ENCODE peak calls at places on chromosomes 4 and X, in nine cellular contexts. A is psoas muscle, G is pancreas, P is endothelial cell, T is uterus, I is esophagus squamous epithelium, W is HCT116, B is suprapubic skin, N is lower lobe of right lung. C is an unnamed sample.
A peak's percentile ranks its signal among the peaks of the same experiment; 100 is the strongest.

GRCh38 chr4:153684182-153685073 is at the start of gene TLR2:
- DNase-seq in A (peak; percentile 61), G (peak; percentile 68), P (peak; percentile 47), T (peak; percentile 40), I (peak; percentile 9), W (no peak), B (peak; percentile 90), N (peak; percentile 93), C (no peak)

GRCh38 chr4:181582595-181582994 is 660.6 kb upstream of the TENM3 start:
- DNase-seq in A (no peak), G (no peak), P (no peak), T (no peak), I (no peak), W (no peak), B (no peak), N (no peak), C (no peak)

GRCh38 chr4:20528508-20528907 is 171.8 kb upstream of the PACRGL start:
- DNase-seq in A (no peak), G (no peak), P (no peak), T (no peak), I (no peak), W (no peak), B (no peak), N (no peak), C (no peak)

GRCh38 chr4:83207497-83208105 is 77.0 kb downstream of the COQ2 start:
- DNase-seq in A (no peak), G (no peak), P (no peak), T (no peak), I (no peak), W (peak; percentile 83), B (no peak), N (no peak), C (peak; percentile 62)

GRCh38 chr4:185880571-185880970 is 68.6 kb upstream of the SORBS2 start:
- DNase-seq in A (no peak), G (no peak), P (no peak), T (no peak), I (no peak), W (no peak), B (no peak), N (no peak), C (no peak)

GRCh38 chr4:16993966-16994840 is 95.8 kb upstream of the LDB2 start:
- DNase-seq in A (no peak), G (no peak), P (no peak), T (no peak), I (no peak), W (no peak), B (no peak), N (no peak), C (no peak)

GRCh38 chr4:1177274-1178141 is 5.1 kb upstream of the SPON2 start:
- DNase-seq in A (no peak), G (no peak), P (no peak), T (peak; percentile 16), I (no peak), W (no peak), B (no peak), N (no peak), C (no peak)

GRCh38 chr4:76806757-76807156 is 91.2 kb downstream of the SOWAHB start:
- DNase-seq in A (no peak), G (no peak), P (no peak), T (no peak), I (no peak), W (no peak), B (no peak), N (no peak), C (no peak)

GRCh38 chr4:8398347-8398746 is 42.2 kb downstream of the ACOX3 start:
- DNase-seq in A (no peak), G (no peak), P (no peak), T (no peak), I (no peak), W (no peak), B (no peak), N (peak; percentile 7), C (no peak)

GRCh38 chr4:8400641-8401325 is 39.7 kb downstream of the ACOX3 start:
- DNase-seq in A (no peak), G (no peak), P (no peak), T (no peak), I (no peak), W (no peak), B (peak; percentile 77), N (peak; percentile 14), C (no peak)

GRCh38 chr4:8396762-8397406 is 43.6 kb downstream of the ACOX3 start:
- DNase-seq in A (no peak), G (no peak), P (no peak), T (no peak), I (no peak), W (no peak), B (no peak), N (no peak), C (no peak)

GRCh38 chr4:8401665-8402064 is 38.9 kb downstream of the ACOX3 start:
- DNase-seq in A (no peak), G (no peak), P (no peak), T (no peak), I (no peak), W (no peak), B (no peak), N (peak; percentile 39), C (no peak)

DNA sequence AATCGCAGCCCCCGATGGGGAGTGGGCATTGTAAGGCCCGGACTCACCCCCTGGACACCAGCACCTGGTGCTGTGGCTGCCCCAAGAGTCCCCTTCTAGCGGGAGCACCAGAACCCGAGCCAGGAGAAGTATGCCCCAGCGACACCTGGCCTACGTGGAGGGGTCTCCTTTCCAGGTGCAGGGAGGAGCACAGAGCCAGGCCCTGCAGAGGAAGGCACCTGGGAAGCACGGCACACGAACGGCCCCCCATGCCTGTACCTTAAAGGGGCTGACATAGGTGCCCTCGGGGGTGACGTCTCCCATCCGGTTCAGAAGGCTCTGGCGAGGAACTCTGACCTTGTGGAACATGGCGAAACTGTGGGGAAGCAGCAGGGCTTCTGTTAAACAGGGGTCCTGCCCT is 41.2 kb downstream of the ACOX3 start:
- DNase-seq in A (no peak), G (no peak), P (no peak), T (no peak), I (no peak), W (no peak), B (no peak), N (peak; percentile 21), C (no peak)
- TF ChIP-seq CTCF in A (no peak), G (no peak), P (no peak), T (no peak), I (no peak), W (no peak), B (no peak), N (no peak), C (no peak)

GRCh38 chr4:73257242-73257994 is 1.2 kb downstream of the ANKRD17 start:
- DNase-seq in A (peak; percentile 70), G (peak; percentile 78), P (peak; percentile 65), T (peak; percentile 64), I (peak; percentile 16), W (peak; percentile 70), B (peak; percentile 83), N (peak; percentile 69), C (peak; percentile 63)

GRCh38 chr4:73257995-73258667 is 467 bp downstream of the ANKRD17 start:
- DNase-seq in A (no peak), G (no peak), P (no peak), T (peak; percentile 31), I (no peak), W (no peak), B (no peak), N (no peak), C (no peak)

GRCh38 chr4:73259552-73260140 is 1.0 kb upstream of the ANKRD17 start:
- DNase-seq in A (no peak), G (no peak), P (no peak), T (no peak), I (no peak), W (no peak), B (no peak), N (no peak), C (no peak)

DNA sequence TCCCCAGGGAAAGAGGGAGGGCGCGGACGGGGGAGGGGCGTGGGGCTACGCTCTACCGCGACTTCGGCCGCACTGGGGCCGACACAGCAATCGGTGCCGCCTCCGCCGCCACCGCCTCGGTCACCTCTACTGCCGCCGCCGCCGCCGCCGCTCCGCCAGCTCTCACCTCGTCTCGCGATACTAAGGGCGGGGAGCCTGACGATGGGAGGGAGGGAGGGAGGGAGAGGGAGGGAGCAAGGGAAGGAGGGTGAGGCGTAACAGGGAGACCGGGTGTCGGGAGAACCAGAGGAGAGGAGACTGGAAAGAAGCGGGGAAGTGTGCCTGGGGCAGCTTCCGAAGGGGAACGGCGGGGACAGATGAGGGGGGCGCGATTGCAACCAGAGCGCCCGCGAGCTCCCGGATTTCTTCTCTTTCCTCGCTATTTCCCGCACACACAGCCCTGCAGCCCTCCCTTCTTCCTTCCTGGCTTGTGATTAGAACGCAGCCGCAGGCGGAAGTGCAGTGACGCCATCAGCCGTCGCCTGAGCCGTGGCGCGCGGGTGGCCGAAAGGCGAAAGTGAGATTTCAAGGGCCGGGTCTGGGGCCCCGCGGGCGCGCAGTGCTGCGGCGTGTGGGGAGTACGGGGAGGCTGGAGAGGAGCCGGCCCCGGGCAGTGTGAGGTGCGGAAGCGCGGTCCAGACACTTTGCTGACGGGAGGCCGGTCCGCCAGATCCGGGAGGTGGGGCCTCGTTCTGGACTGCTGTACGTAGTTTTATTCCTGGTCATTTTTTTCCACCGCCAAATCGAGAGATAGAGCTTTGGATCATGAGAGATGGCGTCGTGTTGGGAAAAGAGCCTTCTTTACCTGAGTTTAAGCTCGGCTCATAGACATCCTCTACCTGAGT is at the start of gene ANKRD17:
- DNase-seq in A (peak; percentile 94), G (peak; percentile 91), P (peak; percentile 95), T (peak; percentile 91), I (peak; percentile 65), W (peak; percentile 82), B (peak; percentile 96), N (peak; percentile 97), C (peak; percentile 66)
- TF ChIP-seq CTCF in A (no peak), G (no peak), P (no peak), T (peak; percentile 31), I (peak; percentile 57), W (no peak), B (peak; percentile 25), N (peak; percentile 30), C (no peak)

GRCh38 chrX:101263766-101264165 is 27.4 kb downstream of the TAF7L start:
- DNase-seq in A (no peak), G (no peak), P (no peak), T (no peak), I (no peak), W (no peak), B (no peak), N (no peak), C (no peak)

GRCh38 chrX:101262590-101262989 is 28.5 kb downstream of the TAF7L start:
- DNase-seq in A (no peak), G (no peak), P (no peak), T (no peak), I (no peak), W (no peak), B (no peak), N (no peak), C (no peak)

GRCh38 chrX:101257448-101258259 is 33.5 kb downstream of the TAF7L start:
- DNase-seq in A (no peak), G (no peak), P (no peak), T (no peak), I (no peak), W (no peak), B (no peak), N (no peak), C (no peak)

GRCh38 chrX:101258260-101258581 is 32.9 kb downstream of the TAF7L start:
- DNase-seq in A (no peak), G (no peak), P (no peak), T (no peak), I (no peak), W (no peak), B (no peak), N (no peak), C (no peak)

DNA sequence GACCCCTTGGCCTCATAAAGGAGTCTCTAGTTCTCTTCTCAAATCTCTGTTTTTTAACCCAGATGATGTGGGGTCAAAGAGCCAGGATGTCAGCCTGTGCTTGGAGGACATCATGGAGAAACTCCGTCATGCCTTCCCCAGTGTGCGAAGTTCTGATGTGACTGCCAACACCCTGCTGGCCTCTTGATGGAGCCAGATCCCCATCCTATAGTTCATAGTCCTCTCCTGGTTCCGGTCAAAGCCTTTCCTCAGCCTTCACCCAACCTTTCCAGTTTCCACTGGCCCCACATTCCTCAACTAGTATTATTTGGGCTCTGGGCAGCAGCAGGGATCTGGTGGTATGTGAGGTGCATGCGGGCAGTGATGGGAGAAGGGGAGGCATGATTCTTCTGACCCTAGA is 30.7 kb downstream of the TAF7L start:
- DNase-seq in A (no peak), G (no peak), P (peak; percentile 22), T (no peak), I (no peak), W (no peak), B (no peak), N (no peak), C (no peak)
- TF ChIP-seq CTCF in A (no peak), G (no peak), P (no peak), T (no peak), I (peak; percentile 34), W (no peak), B (no peak), N (no peak), C (peak; percentile 34)

DNA sequence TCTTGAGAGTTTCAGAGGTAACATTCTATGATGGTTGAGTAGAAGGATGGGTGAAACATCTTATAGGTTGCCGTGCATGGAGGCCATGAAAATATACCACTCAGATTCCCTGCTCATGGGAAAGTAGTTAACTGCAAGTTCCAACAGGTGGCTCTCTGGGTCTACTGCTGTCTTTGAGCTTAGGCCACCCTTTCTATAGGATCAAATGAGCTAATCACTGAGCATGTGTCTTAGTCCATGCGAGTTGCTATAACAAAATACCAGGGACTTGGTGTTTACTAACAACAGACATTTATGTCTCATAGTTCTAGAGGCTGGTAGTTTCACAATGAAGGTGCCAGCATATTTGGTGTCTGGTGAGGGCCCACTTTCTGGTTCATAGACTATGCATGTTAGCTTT is 144.8 kb upstream of the UNC5C start:
- DNase-seq in A (no peak), G (no peak), P (no peak), T (no peak), I (no peak), W (peak; percentile 15), B (no peak), N (no peak), C (no peak)
- TF ChIP-seq CTCF in A (no peak), G (no peak), P (no peak), T (peak; percentile 5), I (no peak), W (no peak), B (no peak), N (no peak), C (no peak)

C was measured in AG09309.